ENCODE peak calls at places on chromosomes 6 and 20, in eight cellular contexts. M is ovary, C is IMR-90, U is transverse colon, I is HepG2, S is Peyer's patch, T is prostate gland, D is HCT116. N is an unnamed sample.

GRCh38 chr20:58306421-58307261 is 2.9 kb upstream of the RAB22A start:
- DNase-seq in S (peak; percentile 60), M (no peak), U (peak; percentile 46), I (peak; percentile 37), C (peak; percentile 76), D (no peak), T (no peak), N (no peak)

GRCh38 chr20:61477366-61477966 is 225.4 kb downstream of the CDH4 start:
- DNase-seq in U (no peak), S (no peak), M (no peak), I (no peak), C (no peak), T (no peak), D (no peak), N (peak; percentile 61)

GRCh38 chr20:29443819-29444218 is 1813.6 kb upstream of the DEFB115 start:
- DNase-seq in I (no peak), D (no peak), C (no peak), S (no peak), U (no peak), M (no peak), T (no peak), N (no peak)

GRCh38 chr20:42472198-42472597 is 717.5 kb downstream of the PTPRT start:
- DNase-seq in S (no peak), D (no peak), C (no peak), U (no peak), I (no peak), T (no peak), M (no peak), N (no peak)

GRCh38 chr6:49305010-49305409 is 158.0 kb downstream of the MMUT start:
- DNase-seq in M (no peak), D (no peak), S (no peak), T (no peak), C (no peak), U (no peak), I (no peak), N (no peak)

GRCh38 chr6:56314683-56315523 is 67.5 kb upstream of the COL21A1 start:
- DNase-seq in D (peak; percentile 52), U (no peak), M (no peak), C (peak; percentile 50), S (no peak), I (peak; percentile 47), T (no peak), N (no peak)

GRCh38 chr6:42118162-42119001 is 24.0 kb downstream of the C6orf132 start:
- DNase-seq in S (no peak), C (no peak), D (no peak), U (peak; percentile 90), M (no peak), I (peak; percentile 83), T (peak; percentile 90), N (no peak)

GRCh38 chr20:49247792-49248191 is 28.6 kb downstream of the DDX27 start:
- DNase-seq in C (no peak), S (no peak), I (no peak), U (no peak), D (no peak), M (no peak), T (no peak), N (no peak)

GRCh38 chr20:25308671-25309394 is 60.9 kb downstream of the PYGB start:
- DNase-seq in U (no peak), S (no peak), I (peak; percentile 28), M (no peak), C (peak; percentile 82), D (peak; percentile 28), T (no peak), N (peak; percentile 66)

GRCh38 chr20:6637160-6637579 is 130.3 kb upstream of the BMP2 start:
- DNase-seq in I (no peak), C (no peak), S (no peak), M (no peak), D (no peak), T (no peak), U (no peak), N (no peak)

GRCh38 chr6:168525926-168526630 is 85.1 kb downstream of the SMOC2 start:
- DNase-seq in I (no peak), T (no peak), C (no peak), D (no peak), S (no peak), U (no peak), M (no peak), N (no peak)

GRCh38 chr20:2133318-2134183 is 31.9 kb downstream of the STK35 start:
- DNase-seq in U (no peak), I (no peak), M (no peak), C (peak; percentile 79), D (no peak), S (no peak), T (no peak), N (no peak)

GRCh38 chr6:5737460-5737859 is 269.3 kb downstream of the NRN1 start:
- DNase-seq in I (no peak), M (no peak), T (no peak), C (no peak), S (no peak), U (no peak), D (no peak), N (no peak)

GRCh38 chr6:97000138-97000537 is 75.6 kb downstream of the KLHL32 start:
- DNase-seq in S (no peak), I (no peak), U (no peak), T (no peak), D (no peak), M (no peak), C (no peak), N (no peak)

GRCh38 chr6:1190361-1190760 is 121.5 kb upstream of the FOXQ1 start:
- DNase-seq in I (peak; percentile 79), C (peak; percentile 95), T (no peak), M (no peak), S (no peak), U (no peak), D (no peak), N (no peak)

GRCh38 chr6:4023240-4023639 is 55.7 kb downstream of the FAM217A start:
- DNase-seq in U (no peak), I (peak; percentile 37), D (no peak), M (no peak), C (no peak), T (no peak), S (no peak), N (no peak)

GRCh38 chr20:48265791-48266190 is 480.5 kb upstream of the SULF2 start:
- DNase-seq in T (no peak), U (no peak), D (no peak), S (no peak), I (no peak), C (no peak), M (no peak), N (peak; percentile 63)

GRCh38 chr6:15775741-15776140 is 112.9 kb upstream of the DTNBP1 start:
- DNase-seq in S (no peak), U (no peak), C (no peak), T (no peak), D (no peak), M (no peak), I (no peak), N (no peak)

GRCh38 chr6:151027295-151027747 is 161.8 kb downstream of the MTHFD1L start:
- DNase-seq in C (no peak), D (no peak), M (no peak), U (no peak), T (no peak), S (no peak), I (no peak), N (no peak)

GRCh38 chr20:23446505-23446904 is 6.2 kb downstream of the CST11 start:
- DNase-seq in S (peak; percentile 19), I (peak; percentile 82), D (peak; percentile 35), U (peak; percentile 66), C (peak; percentile 21), T (no peak), M (no peak), N (no peak)

DNA sequence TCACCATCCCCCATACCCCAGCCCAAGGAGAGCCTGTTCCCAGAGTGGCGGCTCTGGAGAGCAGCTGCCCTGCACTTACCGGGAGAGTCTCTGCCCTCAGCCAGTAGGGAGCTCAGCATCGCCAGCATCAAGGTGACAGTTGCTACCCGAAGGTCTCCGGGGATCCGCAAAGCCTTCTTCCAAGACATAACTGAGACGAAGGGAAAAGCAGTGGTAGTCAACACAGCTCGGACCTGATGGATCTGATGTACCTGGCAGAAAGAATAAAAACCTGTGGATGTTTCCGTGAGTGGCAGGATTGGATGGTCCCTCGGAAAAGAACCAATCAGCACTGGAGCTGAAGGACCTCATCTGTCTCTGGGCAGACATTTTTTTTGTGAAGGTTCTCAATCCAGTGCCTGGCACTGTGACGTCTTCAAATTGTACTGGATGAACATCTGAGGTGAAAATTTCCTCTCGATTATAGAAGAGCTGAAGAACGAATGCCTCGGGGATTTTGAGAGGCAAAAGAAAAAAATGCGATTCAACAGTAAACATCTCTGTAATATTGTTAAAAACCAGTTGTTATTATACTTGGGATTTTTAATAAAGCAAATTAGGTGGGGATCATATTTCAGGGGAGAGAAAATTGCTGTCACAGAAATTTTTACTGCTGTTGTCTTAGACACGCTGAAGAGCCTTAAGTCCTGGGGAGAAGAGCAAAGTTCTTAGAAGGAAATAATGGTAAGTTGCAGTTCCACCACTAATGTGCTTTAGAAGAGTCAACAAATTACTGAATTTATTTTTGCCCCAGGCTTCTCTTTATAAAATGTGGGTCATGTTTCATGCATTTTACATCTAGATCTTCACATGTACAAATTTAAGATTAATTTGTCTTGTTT is at the start of gene HLA-DQB1:
- DNase-seq in D (peak; percentile 75), I (peak; percentile 22), T (peak; percentile 20), M (no peak), S (peak; percentile 63), C (no peak), U (no peak), N (no peak)
- TF ChIP-seq POLR2A in D (no peak), I (no peak), T (no peak), M (no peak), S (no peak), C (no peak), U (peak; percentile 27), N (no peak)

GRCh38 chr20:36466089-36466488 is 75.2 kb upstream of the MYL9 start:
- DNase-seq in I (no peak), D (no peak), T (no peak), C (no peak), U (no peak), S (no peak), M (no peak), N (no peak)
- H3K4me1 ChIP-seq in I (peaks cover 86% of the 10 kb centered on the region), D (peaks cover 81% of the 10 kb centered on the region), T (peaks cover 14% of the 10 kb centered on the region), C (peaks cover 39% of the 10 kb centered on the region), U (peaks cover 89% of the 10 kb centered on the region), S (peaks cover 34% of the 10 kb centered on the region), M (peaks cover 28% of the 10 kb centered on the region), N (peaks cover 85% of the 10 kb centered on the region)

GRCh38 chr20:20363449-20364015 is 4.4 kb upstream of the INSM1 start:
- DNase-seq in U (no peak), C (no peak), T (no peak), I (no peak), D (no peak), M (no peak), S (no peak), N (no peak)
- H3K4me3 ChIP-seq in U (peak overlapping the region; percentile 18), C (no peak overlapping the region), T (no peak overlapping the region), I (no peak overlapping the region), D (no peak overlapping the region), M (no peak overlapping the region), S (no peak overlapping the region), N (peak overlapping the region; percentile 29)

GRCh38 chr6:43228951-43229802 is at the start of gene DNPH1:
- DNase-seq in D (peak; percentile 48), C (peak; percentile 48), S (peak; percentile 71), I (peak; percentile 59), T (peak; percentile 66), U (peak; percentile 82), M (peak; percentile 75), N (peak; percentile 82)
- TF ChIP-seq POLR2A in D (no peak), C (no peak), S (peak; percentile 53), I (peak; percentile 84), T (peak; percentile 34), U (peak; percentile 21), M (peak; percentile 33), N (no peak)